ENCODE peak calls at places on chromosomes 6 and 20, in six cellular contexts. J is H9, T is HL-60, E is mesenchymal stem cell, K is dorsolateral prefrontal cortex, L is kidney. F is an unnamed sample.

GRCh38 chr6:144185133-144185836 is 35.0 kb downstream of the STX11 start:
- DNase-seq in T (no peak), J (no peak), L (no peak), E (no peak), K (no peak), F (no peak)

GRCh38 chr6:4020822-4021132 is 58.2 kb downstream of the FAM217A start:
- DNase-seq in K (no peak), E (no peak), T (no peak), L (no peak), J (no peak), F (no peak)

GRCh38 chr20:10721112-10721896 is 47.5 kb upstream of the JAG1 start:
- DNase-seq in J (no peak), L (no peak), K (no peak), T (no peak), E (no peak), F (no peak)

GRCh38 chr20:49750611-49751396 is 37.1 kb upstream of the B4GALT5 start:
- DNase-seq in L (no peak), E (no peak), K (no peak), J (no peak), T (peak), F (no peak)

GRCh38 chr6:142838821-142839685 is 105.9 kb downstream of the HIVEP2 start:
- DNase-seq in L (no peak), J (no peak), T (no peak), K (no peak), E (peak), F (no peak)

GRCh38 chr20:41203660-41204059 is 66.3 kb downstream of the PLCG1 start:
- DNase-seq in K (no peak), J (no peak), E (no peak), L (no peak), T (no peak), F (no peak)

GRCh38 chr6:33577106-33577535 is 3.0 kb downstream of the BAK1 start:
- DNase-seq in K (no peak), L (peak), T (peak), E (no peak), J (no peak), F (peak)

GRCh38 chr20:50844430-50845100 is 49.7 kb downstream of the BCAS4 start:
- DNase-seq in L (peak), J (no peak), K (no peak), E (peak), T (no peak), F (no peak)

GRCh38 chr6:72911463-72912153 is 289.7 kb downstream of the KCNQ5 start:
- DNase-seq in J (no peak), T (peak), E (no peak), K (no peak), L (no peak), F (no peak)

GRCh38 chr6:122322824-122323223 is 76.6 kb upstream of the HSF2 start:
- DNase-seq in K (no peak), J (no peak), T (no peak), E (peak), L (no peak), F (no peak)

GRCh38 chr20:32524871-32525501 is 60.1 kb downstream of the NOL4L start:
- DNase-seq in T (no peak), J (no peak), E (no peak), K (peak), L (peak), F (no peak)

GRCh38 chr20:19975901-19976300 is 41.3 kb upstream of the NAA20 start:
- DNase-seq in T (no peak), E (no peak), J (no peak), L (no peak), K (no peak), F (no peak)

GRCh38 chr6:5486214-5486613 is 224.9 kb downstream of the FARS2 start:
- DNase-seq in T (no peak), J (no peak), L (no peak), K (no peak), E (no peak), F (no peak)

GRCh38 chr20:434221-434620 is 26.1 kb downstream of the RBCK1 start:
- DNase-seq in T (no peak), K (no peak), E (no peak), L (no peak), J (peak), F (no peak)

GRCh38 chr6:43811101-43812099 is 41.4 kb downstream of the VEGFA start:
- DNase-seq in K (no peak), T (no peak), E (no peak), L (no peak), J (no peak), F (no peak)

GRCh38 chr6:38808039-38808438 is 92.9 kb downstream of the DNAH8 start:
- DNase-seq in J (no peak), K (no peak), L (no peak), T (no peak), E (no peak), F (no peak)

GRCh38 chr6:13760948-13761347 is 49.3 kb upstream of the RANBP9 start:
- DNase-seq in J (no peak), T (no peak), E (no peak), L (no peak), K (no peak), F (no peak)

GRCh38 chr20:50513169-50514034 is 3.2 kb downstream of the PTPN1 start:
- DNase-seq in E (peak), K (no peak), J (no peak), L (no peak), T (no peak), F (no peak)

GRCh38 chr20:38730989-38731737 is 6.9 kb downstream of the SLC32A1 start:
- DNase-seq in K (peak), T (peak), E (peak), J (peak), L (peak), F (no peak)

GRCh38 chr20:23705895-23706294 is 17.1 kb upstream of the CST4 start:
- DNase-seq in J (no peak), E (no peak), L (no peak), K (no peak), T (no peak), F (no peak)

GRCh38 chr20:58142843-58143185 is 85.6 kb downstream of the ANKRD60 start:
- DNase-seq in E (no peak), L (no peak), T (no peak), K (no peak), J (peak), F (no peak)

GRCh38 chr20:14580426-14581074 is 243.1 kb upstream of the FLRT3 start:
- DNase-seq in J (no peak), K (no peak), T (no peak), L (no peak), E (no peak), F (no peak)

GRCh38 chr6:160050022-160050421 is 71.6 kb upstream of the SLC22A1 start:
- DNase-seq in J (no peak), L (no peak), T (no peak), E (no peak), K (no peak), F (no peak)

GRCh38 chr6:14501914-14502313 is 384.3 kb downstream of the CD83 start:
- DNase-seq in K (no peak), T (no peak), E (peak), J (no peak), L (no peak), F (no peak)

DNA sequence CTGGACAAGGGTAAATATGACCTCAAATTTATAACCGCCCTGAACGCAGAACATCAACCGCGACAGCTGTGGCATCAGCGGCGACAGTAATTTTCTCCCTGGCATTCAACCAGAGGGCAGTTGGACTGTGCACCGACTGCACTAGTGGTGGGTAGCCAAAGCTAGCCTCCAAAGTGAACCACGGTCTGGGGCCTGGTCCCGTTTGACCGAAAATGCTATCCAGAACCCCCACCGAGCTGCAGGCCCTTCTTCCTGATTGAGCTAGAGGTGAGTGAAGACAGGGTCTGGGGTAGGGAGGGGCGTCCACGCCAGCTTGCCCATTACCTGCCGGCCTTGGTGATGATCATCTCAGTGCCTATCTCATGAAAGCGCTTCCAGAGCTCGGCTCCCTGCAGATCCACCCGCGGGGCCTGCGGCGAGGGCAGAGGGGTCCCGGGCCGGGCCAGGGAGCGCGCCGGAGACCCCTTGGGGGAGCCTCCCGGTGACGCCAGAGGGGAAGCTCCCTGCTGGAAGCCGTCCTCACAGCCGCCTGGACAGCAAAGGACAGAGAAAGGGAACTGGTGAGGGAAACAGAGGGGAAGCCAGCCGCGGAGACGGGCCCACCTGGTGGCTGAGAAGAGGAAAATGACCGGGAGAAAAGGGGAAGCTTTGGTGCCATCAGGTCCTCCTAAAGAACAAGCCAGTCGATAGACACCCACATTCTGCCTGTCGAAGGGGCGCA is 2.0 kb downstream of the TBX18 start:
- DNase-seq in T (no peak), J (peak), K (no peak), E (peak), L (peak), F (no peak)
- H3K27ac ChIP-seq in T (no peak), J (no peak), K (no peak), E (peak), L (no peak), F (peak)

GRCh38 chr20:29740601-29740950 is 1516.9 kb upstream of the DEFB115 start:
- DNase-seq in L (peak), E (no peak), J (no peak), T (no peak), K (no peak), F (no peak)
- H3K27ac ChIP-seq in L (no peak), E (no peak), J (no peak), T (no peak), K (no peak), F (no peak)

GRCh38 chr6:27145731-27146455 is 101.6 kb upstream of the PRSS16 start:
- DNase-seq in L (peak), J (peak), T (peak), K (no peak), E (peak), F (peak)
- H3K27ac ChIP-seq in L (peak), J (peak), T (peak), K (peak), E (peak), F (peak)

GRCh38 chr6:166950443-166950821 is 5.9 kb downstream of the RNASET2 start:
- DNase-seq in T (no peak), E (no peak), L (no peak), K (no peak), J (no peak), F (no peak)

GRCh38 chr6:166949533-166950442 is 6.6 kb downstream of the RNASET2 start:
- DNase-seq in E (no peak), K (no peak), T (no peak), J (peak), L (no peak), F (no peak)

GRCh38 chr6:166952122-166952521 is 4.2 kb downstream of the RNASET2 start:
- DNase-seq in L (peak), K (no peak), E (no peak), T (peak), J (no peak), F (no peak)

GRCh38 chr6:166952567-166953464 is 3.5 kb downstream of the RNASET2 start:
- DNase-seq in E (no peak), T (no peak), L (no peak), K (no peak), J (no peak), F (no peak)

DNA sequence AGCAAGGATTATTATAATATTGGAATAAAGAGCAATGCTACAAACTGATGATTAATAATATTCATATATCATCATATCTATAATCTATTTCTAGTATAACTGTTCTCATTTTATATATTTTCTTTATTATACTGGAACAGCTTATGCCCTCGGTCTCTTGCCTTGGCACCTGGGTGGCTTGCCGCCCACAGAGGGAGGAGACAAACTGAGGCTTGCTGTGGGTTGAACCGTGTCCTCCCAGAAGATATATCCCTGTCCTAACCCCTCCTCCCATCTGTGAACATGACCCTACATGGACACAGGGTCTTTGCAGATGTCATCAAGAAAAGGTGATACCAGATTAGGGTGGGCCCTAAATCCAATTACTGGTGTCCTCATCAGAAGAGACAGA is 4.7 kb downstream of the RNASET2 start:
- DNase-seq in J (no peak), E (no peak), L (no peak), T (no peak), K (no peak), F (no peak)
- H3K27ac ChIP-seq in J (no peak), E (no peak), L (no peak), T (no peak), K (peak), F (no peak)

GRCh38 chr6:113464959-113465358 is 392.2 kb upstream of the MARCKS start:
- DNase-seq in T (peak), L (no peak), E (peak), K (no peak), J (no peak), F (no peak)
- H3K27ac ChIP-seq in T (no peak), L (no peak), E (no peak), K (no peak), J (no peak), F (no peak)

GRCh38 chr6:22892452-22892851 is 323.1 kb downstream of the HDGFL1 start:
- DNase-seq in E (peak), K (no peak), T (no peak), J (no peak), L (no peak), F (no peak)

GRCh38 chr6:22891930-22892329 is 322.6 kb downstream of the HDGFL1 start:
- DNase-seq in L (no peak), E (no peak), K (no peak), T (no peak), J (no peak), F (no peak)

GRCh38 chr6:22886881-22887581 is 317.7 kb downstream of the HDGFL1 start:
- DNase-seq in E (peak), L (no peak), K (no peak), T (no peak), J (no peak), F (no peak)

GRCh38 chr6:22884441-22884840 is 315.1 kb downstream of the HDGFL1 start:
- DNase-seq in J (no peak), E (no peak), T (no peak), L (no peak), K (no peak), F (no peak)

GRCh38 chr6:22888147-22888831 is 318.9 kb downstream of the HDGFL1 start:
- DNase-seq in L (no peak), J (no peak), K (no peak), E (peak), T (no peak), F (no peak)
- H3K27ac ChIP-seq in L (peak), J (no peak), K (no peak), E (no peak), T (no peak), F (no peak)

DNA sequence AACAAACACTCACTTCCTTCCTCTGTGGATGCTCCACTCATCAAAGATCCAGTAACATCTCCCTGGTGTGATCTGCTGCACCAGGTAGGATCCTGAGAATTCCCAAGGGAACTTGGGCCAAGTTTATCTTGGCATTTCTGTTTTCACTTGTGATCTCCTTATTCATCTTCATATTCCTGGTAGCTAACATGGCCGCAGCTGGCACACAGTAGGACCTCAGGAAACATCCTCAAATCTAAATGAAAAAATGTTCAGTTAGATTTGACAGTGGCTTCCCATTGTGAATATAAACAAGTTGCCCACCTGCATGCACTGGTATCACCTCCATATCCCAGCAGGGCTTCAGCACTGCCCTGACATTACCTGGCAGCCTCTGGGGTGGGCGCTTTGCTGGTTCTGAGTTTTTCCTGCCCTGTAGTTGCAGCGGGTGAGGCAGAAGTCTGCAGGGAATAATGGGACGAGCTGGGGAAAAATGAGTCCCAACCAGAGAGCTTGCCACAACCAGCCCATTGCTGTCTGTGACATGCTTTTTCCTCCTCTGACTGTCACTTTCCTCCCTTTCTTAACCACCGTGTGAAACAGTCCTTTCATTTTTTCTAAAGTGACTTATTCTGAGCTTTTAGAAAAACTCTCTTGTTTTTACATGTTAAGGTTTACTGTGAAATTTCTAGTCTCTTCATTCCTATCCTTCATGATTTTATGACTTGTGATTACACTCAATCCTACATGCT is 9.4 kb upstream of the DSTN start:
- DNase-seq in E (peak), L (no peak), J (no peak), K (no peak), T (no peak), F (no peak)
- H3K27ac ChIP-seq in E (no peak), L (no peak), J (no peak), K (no peak), T (no peak), F (no peak)

F was measured in suprapubic skin.